ENCODE peak calls at places on chromosomes 16 and 17, in nine cellular contexts. P is A549, W is stomach, E is esophagus muscularis mucosa, H is K562, B is tibial nerve, A is H1, S is suprapubic skin, R is transverse colon. L is an unnamed sample.

GRCh38 chr16:19138601-19139000 is 24.8 kb downstream of the ITPRIPL2 start:
- DNase-seq in P (peak; percentile 84), W (peak; percentile 45), E (peak; percentile 95), H (no peak), B (peak; percentile 83), A (no peak), S (peak; percentile 92), R (peak; percentile 69), L (no peak)

GRCh38 chr16:10598157-10598556 is 17.8 kb upstream of the EMP2 start:
- DNase-seq in P (no peak), W (peak; percentile 81), E (no peak), H (no peak), B (no peak), A (no peak), S (no peak), R (peak; percentile 88), L (no peak)

GRCh38 chr16:89004209-89004831 is 27.3 kb upstream of the CBFA2T3 start:
- DNase-seq in P (no peak), W (no peak), E (no peak), H (peak; percentile 99), B (no peak), A (no peak), S (no peak), R (no peak), L (peak; percentile 54)

GRCh38 chr17:77841742-77842141 is 116.8 kb upstream of the TNRC6C start:
- DNase-seq in P (no peak), W (no peak), E (no peak), H (no peak), B (no peak), A (no peak), S (peak; percentile 24), R (no peak), L (no peak)

GRCh38 chr17:850828-851759 is 68.9 kb downstream of the MRM3 start:
- DNase-seq in P (no peak), W (no peak), E (no peak), H (no peak), B (no peak), A (no peak), S (no peak), R (no peak), L (peak; percentile 63)

GRCh38 chr17:80455784-80456183 is 20.6 kb downstream of the NPTX1 start:
- DNase-seq in P (no peak), W (no peak), E (no peak), H (peak; percentile 40), B (no peak), A (no peak), S (no peak), R (no peak), L (no peak)

GRCh38 chr16:27982184-27982583 is 81.3 kb downstream of the GSG1L start:
- DNase-seq in P (peak; percentile 40), W (no peak), E (no peak), H (no peak), B (no peak), A (no peak), S (peak; percentile 25), R (no peak), L (no peak)

GRCh38 chr16:54813778-54814177 is 116.9 kb upstream of the IRX5 start:
- DNase-seq in P (no peak), W (no peak), E (no peak), H (no peak), B (no peak), A (no peak), S (no peak), R (no peak), L (no peak)

GRCh38 chr17:1060991-1061390 is 64.1 kb downstream of the TIMM22 start:
- DNase-seq in P (peak; percentile 78), W (peak; percentile 87), E (no peak), H (peak; percentile 13), B (no peak), A (no peak), S (peak; percentile 87), R (peak; percentile 54), L (peak; percentile 47)

GRCh38 chr17:17419621-17420020 is 57.2 kb upstream of the MED9 start:
- DNase-seq in P (no peak), W (no peak), E (no peak), H (no peak), B (no peak), A (no peak), S (peak; percentile 60), R (no peak), L (no peak)

DNA sequence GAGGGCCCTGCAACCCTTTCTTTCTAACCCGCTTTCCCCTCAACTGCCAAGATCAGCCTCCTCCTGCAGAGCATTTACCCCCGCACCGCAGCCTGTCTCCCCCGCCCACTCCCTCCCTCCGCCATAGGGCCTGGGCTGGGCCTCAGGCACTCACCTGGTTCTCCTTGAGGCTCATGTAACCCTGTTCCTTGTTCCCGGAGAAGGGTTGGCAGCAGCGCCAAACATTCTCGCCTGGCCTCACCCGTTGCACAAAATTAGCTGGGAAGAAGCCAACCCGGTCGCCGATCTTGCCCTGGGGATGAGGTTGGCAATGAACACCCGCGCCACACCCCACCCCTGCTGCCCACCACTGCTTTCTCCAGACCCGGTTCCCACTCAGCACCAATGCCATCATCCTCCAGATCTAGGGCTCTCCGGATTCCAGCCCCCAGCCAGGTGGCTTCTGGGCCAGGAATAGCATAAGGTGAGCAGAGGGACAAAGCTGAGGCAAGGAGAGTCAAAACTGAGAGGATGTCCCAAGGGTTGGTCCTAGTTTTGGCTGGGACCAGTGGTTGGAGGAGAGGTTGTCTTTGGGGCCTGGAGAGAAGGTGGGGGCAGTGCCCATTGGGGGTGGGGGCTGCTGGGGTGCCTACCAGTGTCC is 12.8 kb downstream of the STAC2 start:
- DNase-seq in P (no peak), W (peak; percentile 81), E (no peak), H (no peak), B (no peak), A (no peak), S (no peak), R (peak; percentile 35), L (no peak)
- TF ChIP-seq EP300 in P (no peak), W (no peak), E (no peak), H (no peak), B (no peak), A (no peak), S (no peak), R (no peak), L (no peak)

DNA sequence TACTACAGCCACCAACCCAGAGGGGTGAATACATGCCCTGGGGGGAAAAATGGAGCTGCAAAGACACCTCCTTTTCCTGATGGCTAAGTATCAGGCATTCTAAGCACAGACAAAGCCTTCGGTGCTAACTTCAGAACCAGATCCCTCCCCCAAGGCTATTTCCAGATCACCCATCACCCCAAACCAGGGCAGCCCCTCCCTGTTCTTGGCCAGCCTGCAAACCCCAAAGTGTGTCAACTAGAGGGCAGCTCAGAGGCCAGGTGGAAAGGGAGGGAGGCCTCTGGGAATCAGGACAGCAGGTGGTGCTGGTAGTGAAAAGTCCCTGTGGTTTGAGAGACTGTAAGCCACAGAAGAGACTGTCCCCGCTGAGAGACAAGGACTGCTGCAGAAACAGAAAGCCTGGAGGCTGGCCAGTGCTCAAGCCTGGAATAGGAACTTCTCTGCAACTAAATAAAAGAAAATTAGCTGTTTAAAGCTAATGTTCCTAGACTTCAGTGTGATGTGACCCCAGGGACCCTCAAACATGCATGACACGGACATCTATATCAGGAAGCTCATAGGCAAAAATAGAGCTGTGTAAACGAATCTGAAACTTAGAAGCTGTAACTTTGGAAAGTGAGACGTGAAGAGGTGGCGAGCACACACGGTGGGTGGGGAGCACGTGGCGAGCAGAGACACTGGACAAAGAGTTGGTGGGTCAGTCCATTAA is 9.1 kb downstream of the TUBG1 start:
- DNase-seq in P (peak; percentile 65), W (peak; percentile 86), E (no peak), H (peak; percentile 82), B (no peak), A (no peak), S (no peak), R (peak; percentile 73), L (peak; percentile 42)
- TF ChIP-seq CTCF in P (peak; percentile 41), W (no peak), E (peak; percentile 25), H (peak; percentile 93), B (no peak), A (peak; percentile 54), S (no peak), R (peak; percentile 25), L (no peak)

DNA sequence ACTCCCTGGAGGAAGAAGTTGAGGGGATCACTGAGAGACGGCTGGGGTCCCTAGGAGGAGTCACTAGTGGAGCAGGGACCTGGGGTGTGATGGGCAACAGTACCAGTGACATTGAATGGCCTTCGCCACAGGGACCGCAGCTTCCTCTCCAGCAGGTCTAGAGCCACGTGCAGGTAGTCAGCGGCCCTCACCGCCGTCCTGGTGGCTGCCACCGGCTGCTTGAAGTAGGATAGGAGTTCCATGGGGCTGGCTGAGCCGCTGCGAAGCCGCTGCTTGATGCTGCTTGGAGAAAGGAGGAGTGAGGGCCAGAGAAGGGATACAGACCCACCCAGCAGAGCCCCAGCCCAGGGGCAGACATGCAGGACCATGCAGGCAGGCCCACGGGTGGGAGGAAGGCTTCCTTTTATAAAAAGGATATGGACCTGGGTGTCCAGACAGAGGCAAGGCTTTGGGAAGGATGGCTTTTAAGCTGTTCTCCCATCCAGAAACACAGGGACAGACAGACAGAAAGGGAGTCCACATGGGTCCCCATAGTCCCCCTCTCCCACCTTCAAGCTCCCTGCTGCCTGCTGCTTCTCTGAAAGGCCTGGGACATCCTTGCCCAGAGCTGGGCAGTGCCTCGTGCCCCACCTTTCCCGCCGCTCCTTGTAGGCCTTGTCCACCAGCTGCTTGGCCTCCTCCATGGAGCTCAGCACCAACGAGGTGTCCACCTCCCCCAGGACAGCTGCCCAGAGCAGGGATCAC is 827 bp downstream of the MPO start:
- DNase-seq in P (no peak), W (no peak), E (no peak), H (no peak), B (no peak), A (no peak), S (no peak), R (no peak), L (no peak)
- H3K27ac ChIP-seq in P (no peak overlapping the region), W (no peak overlapping the region), E (no peak overlapping the region), H (no peak overlapping the region), B (no peak overlapping the region), A (no peak overlapping the region), S (no peak overlapping the region), R (no peak overlapping the region), L (no peak overlapping the region)

GRCh38 chr17:71921726-71922320 is 199.0 kb upstream of the SOX9 start:
- DNase-seq in P (no peak), W (no peak), E (no peak), H (no peak), B (no peak), A (no peak), S (no peak), R (no peak), L (no peak)

GRCh38 chr17:71922439-71922838 is 198.4 kb upstream of the SOX9 start:
- DNase-seq in P (no peak), W (no peak), E (no peak), H (no peak), B (no peak), A (no peak), S (no peak), R (no peak), L (no peak)

DNA sequence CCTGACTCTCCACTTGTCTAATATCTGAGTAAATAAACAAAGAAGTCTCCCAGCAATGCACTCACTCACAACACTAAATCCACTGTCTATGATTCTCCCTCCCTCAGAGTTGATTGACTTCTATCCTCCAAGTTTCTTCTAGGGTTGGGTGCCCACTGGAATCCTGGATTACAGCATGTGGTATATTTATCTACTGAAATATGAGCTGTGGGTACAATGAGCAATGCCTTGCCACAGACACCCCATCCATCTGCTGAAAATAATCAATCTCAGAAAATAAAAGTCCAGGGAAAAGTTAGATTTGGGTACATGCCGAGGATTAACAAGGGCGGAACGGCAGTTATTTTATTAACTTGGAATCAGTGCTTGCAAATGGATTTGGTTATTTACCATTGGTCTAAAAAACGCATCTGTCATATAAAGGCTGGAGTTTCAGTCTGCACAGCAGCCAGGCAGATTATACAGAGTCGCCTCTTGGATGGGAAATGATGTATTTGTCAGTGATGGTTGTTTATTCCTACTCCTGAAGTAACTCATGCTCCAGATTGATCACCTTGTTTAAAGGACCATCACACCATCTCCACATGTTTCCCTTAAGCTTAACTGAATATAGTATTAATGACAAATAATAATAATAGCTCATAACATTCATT is 193.9 kb upstream of the SOX9 start:
- DNase-seq in P (no peak), W (no peak), E (no peak), H (no peak), B (no peak), A (no peak), S (no peak), R (no peak), L (no peak)
- TF ChIP-seq EP300 in P (no peak), W (no peak), E (no peak), H (no peak), B (no peak), A (no peak), S (no peak), R (no peak), L (no peak)

L was measured in ovary.